ENCODE peak calls at places on chromosomes 11 and 22, in four cellular contexts. Q, H, M and L are unnamed samples.

GRCh38 chr11:14886509-14886908 is 5.5 kb downstream of the CYP2R1 start:
- DNase-seq in M (no peak), H (no peak), Q (no peak), L (no peak)

GRCh38 chr11:61994981-61995380 is 27.5 kb upstream of the FTH1 start:
- DNase-seq in Q (no peak), M (no peak), H (no peak), L (no peak)

GRCh38 chr11:17020831-17021230 is 6.6 kb upstream of the PLEKHA7 start:
- DNase-seq in Q (no peak), H (no peak), M (no peak), L (no peak)

GRCh38 chr11:2806351-2807058 is 79.1 kb downstream of the CDKN1C start:
- DNase-seq in M (no peak), Q (no peak), H (no peak), L (no peak)

GRCh38 chr22:37627545-37627944 is 11.9 kb upstream of the SH3BP1 start:
- DNase-seq in H (no peak), Q (no peak), M (no peak), L (no peak)

GRCh38 chr22:46848227-46848626 is 85.8 kb downstream of the TBC1D22A start:
- DNase-seq in M (no peak), H (no peak), Q (no peak), L (no peak)

GRCh38 chr11:27018902-27019544 is 21.6 kb upstream of the BBOX1 start:
- DNase-seq in M (no peak), H (no peak), Q (no peak), L (no peak)

GRCh38 chr22:34861787-34862186 is 204.2 kb upstream of the ISX start:
- DNase-seq in H (no peak), M (no peak), Q (no peak), L (no peak)

GRCh38 chr22:37331034-37331428 is 48.7 kb downstream of the CYTH4 start:
- DNase-seq in Q (no peak), M (no peak), H (peak; percentile 31), L (no peak)

GRCh38 chr11:19656140-19656541 is 56.5 kb upstream of the NAV2 start:
- DNase-seq in Q (no peak), H (no peak), M (no peak), L (no peak)

GRCh38 chr11:18522388-18522787 is 4.4 kb downstream of the TSG101 start:
- DNase-seq in Q (no peak), M (no peak), H (no peak), L (no peak)